ENCODE peak calls at places on chromosomes 5 and 9, in six cellular contexts. L is GM12878, Z is H9, X is SK-N-SH, E is mammary epithelial cell, D is fibroblast of lung. O is an unnamed sample. For H3K79me2, the result is how much of the 10 kb centered on the place peaks cover.

GRCh38 chr5:76733049-76733417 is 17.1 kb downstream of the F2R start:
- DNase-seq in L (peak), Z (no peak), X (no peak), E (no peak), D (no peak), O (no peak)

GRCh38 chr9:122338989-122339388 is 31.8 kb upstream of the PTGS1 start:
- DNase-seq in L (no peak), Z (no peak), X (peak), E (no peak), D (no peak), O (no peak)

GRCh38 chr9:97853056-97853843 is at the start of gene FOXE1:
- DNase-seq in L (no peak), Z (peak), X (no peak), E (peak), D (no peak), O (no peak)

GRCh38 chr9:16012621-16013020 is 459.8 kb downstream of the CCDC171 start:
- DNase-seq in L (no peak), Z (no peak), X (no peak), E (peak), D (peak), O (no peak)

GRCh38 chr5:33854733-33855151 is 37.0 kb downstream of the ADAMTS12 start:
- DNase-seq in L (no peak), Z (no peak), X (no peak), E (no peak), D (peak), O (no peak)

GRCh38 chr5:154276932-154277331 is 86.4 kb downstream of the GALNT10 start:
- DNase-seq in L (no peak), Z (no peak), X (no peak), E (peak), D (peak), O (peak)

GRCh38 chr9:112848316-112849151 is 42.1 kb downstream of the SLC46A2 start:
- DNase-seq in L (no peak), Z (peak), X (no peak), E (no peak), D (peak), O (no peak)

GRCh38 chr5:160353379-160353778 is 17.0 kb downstream of the C1QTNF2 start:
- DNase-seq in L (no peak), Z (peak), X (no peak), E (no peak), D (no peak), O (no peak)

GRCh38 chr9:734831-735511 is 106.5 kb upstream of the DMRT1 start:
- DNase-seq in L (no peak), Z (no peak), X (no peak), E (peak), D (peak), O (no peak)

GRCh38 chr9:136521541-136521940 is 24.3 kb downstream of the NOTCH1 start:
- DNase-seq in L (no peak), Z (no peak), X (no peak), E (no peak), D (no peak), O (no peak)

GRCh38 chr9:109941771-109942170 is 161.8 kb downstream of the PALM2AKAP2 start:
- DNase-seq in L (no peak), Z (no peak), X (no peak), E (no peak), D (no peak), O (no peak)

GRCh38 chr9:134690946-134691694 is 49.5 kb downstream of the COL5A1 start:
- DNase-seq in L (no peak), Z (no peak), X (peak), E (no peak), D (peak), O (no peak)

GRCh38 chr5:58972301-58972700 is 389.4 kb downstream of the RAB3C start:
- DNase-seq in L (no peak), Z (no peak), X (no peak), E (no peak), D (peak), O (no peak)

GRCh38 chr5:144205141-144205551 is 34.5 kb downstream of the KCTD16 start:
- DNase-seq in L (no peak), Z (peak), X (peak), E (no peak), D (peak), O (no peak)

GRCh38 chr9:9556865-9557803 is 1055.7 kb downstream of the PTPRD start:
- DNase-seq in L (no peak), Z (peak), X (no peak), E (no peak), D (no peak), O (peak)

GRCh38 chr5:120655828-120656435 is 191.8 kb downstream of the PRR16 start:
- DNase-seq in L (no peak), Z (peak), X (no peak), E (peak), D (peak), O (peak)

GRCh38 chr5:110880413-110880812 is 141.6 kb downstream of the SLC25A46 start:
- DNase-seq in L (peak), Z (no peak), X (no peak), E (peak), D (peak), O (no peak)

GRCh38 chr9:114097613-114098020 is 1.5 kb downstream of the KIF12 start:
- DNase-seq in L (no peak), Z (no peak), X (peak), E (peak), D (peak), O (no peak)

GRCh38 chr5:20276061-20276958 is 288.3 kb upstream of the CDH18 start:
- DNase-seq in L (no peak), Z (peak), X (no peak), E (peak), D (peak), O (no peak)

GRCh38 chr9:16869140-16869903 is 1.1 kb downstream of the BNC2 start:
- DNase-seq in L (no peak), Z (peak), X (no peak), E (no peak), D (peak), O (no peak)

GRCh38 chr5:156934450-156935211 is 28.4 kb downstream of the TIMD4 start:
- DNase-seq in L (no peak), Z (no peak), X (peak), E (no peak), D (no peak), O (peak)

GRCh38 chr9:134619983-134620612 is 21.5 kb upstream of the COL5A1 start:
- DNase-seq in L (no peak), Z (peak), X (no peak), E (no peak), D (no peak), O (no peak)

GRCh38 chr9:134381262-134381661 is 55.0 kb downstream of the RXRA start:
- DNase-seq in L (no peak), Z (no peak), X (no peak), E (no peak), D (no peak), O (no peak)

GRCh38 chr9:108180511-108180910 is 675.3 kb downstream of the ACTL7B start:
- DNase-seq in L (no peak), Z (no peak), X (no peak), E (no peak), D (no peak), O (no peak)

GRCh38 chr5:54663876-54664275 is 146.3 kb downstream of the SNX18 start:
- DNase-seq in L (no peak), Z (no peak), X (no peak), E (peak), D (peak), O (no peak)

GRCh38 chr5:135266975-135267374 is 132.1 kb downstream of the MACROH2A1 start:
- DNase-seq in L (no peak), Z (no peak), X (no peak), E (no peak), D (peak), O (no peak)

GRCh38 chr5:135269828-135270545 is 129.0 kb downstream of the MACROH2A1 start:
- DNase-seq in L (no peak), Z (no peak), X (no peak), E (no peak), D (peak), O (no peak)

GRCh38 chr5:135271533-135272310 is 127.3 kb downstream of the MACROH2A1 start:
- DNase-seq in L (no peak), Z (no peak), X (peak), E (peak), D (peak), O (no peak)

GRCh38 chr5:135266301-135266630 is 132.8 kb downstream of the MACROH2A1 start:
- DNase-seq in L (no peak), Z (no peak), X (no peak), E (no peak), D (peak), O (no peak)

DNA sequence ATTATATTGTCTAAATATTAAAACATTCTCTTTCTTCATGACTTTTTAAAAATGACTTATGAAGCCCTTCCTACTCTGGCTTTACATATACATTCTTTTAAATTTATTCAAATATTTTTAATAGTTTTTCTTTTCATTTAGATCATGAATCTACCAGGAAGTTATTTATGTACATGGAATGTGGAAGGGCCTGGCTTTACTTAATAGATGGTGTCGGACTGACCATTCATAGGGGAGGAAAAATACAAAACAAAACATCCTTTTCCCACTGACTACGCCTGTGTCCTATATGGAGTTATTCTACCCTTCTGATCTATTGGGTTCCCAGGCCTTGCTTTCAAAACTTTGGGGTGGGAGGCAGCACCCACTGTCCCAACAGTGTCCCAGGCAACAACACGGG is 129.8 kb downstream of the MACROH2A1 start:
- DNase-seq in L (no peak), Z (no peak), X (no peak), E (no peak), D (peak), O (no peak)
- H3K27ac ChIP-seq in L (no peak), Z (no peak), X (no peak), E (no peak), D (peak), O (no peak)

GRCh38 chr5:139961435-139962157 is 81.5 kb downstream of the NRG2 start:
- DNase-seq in L (peak), Z (peak), X (no peak), E (peak), D (no peak), O (no peak)

GRCh38 chr5:139955616-139956283 is 87.3 kb downstream of the NRG2 start:
- DNase-seq in L (no peak), Z (peak), X (no peak), E (no peak), D (no peak), O (no peak)

GRCh38 chr5:139960723-139961383 is 82.2 kb downstream of the NRG2 start:
- DNase-seq in L (peak), Z (peak), X (no peak), E (no peak), D (no peak), O (peak)

GRCh38 chr5:139956342-139956741 is 86.8 kb downstream of the NRG2 start:
- DNase-seq in L (no peak), Z (no peak), X (no peak), E (no peak), D (no peak), O (no peak)

DNA sequence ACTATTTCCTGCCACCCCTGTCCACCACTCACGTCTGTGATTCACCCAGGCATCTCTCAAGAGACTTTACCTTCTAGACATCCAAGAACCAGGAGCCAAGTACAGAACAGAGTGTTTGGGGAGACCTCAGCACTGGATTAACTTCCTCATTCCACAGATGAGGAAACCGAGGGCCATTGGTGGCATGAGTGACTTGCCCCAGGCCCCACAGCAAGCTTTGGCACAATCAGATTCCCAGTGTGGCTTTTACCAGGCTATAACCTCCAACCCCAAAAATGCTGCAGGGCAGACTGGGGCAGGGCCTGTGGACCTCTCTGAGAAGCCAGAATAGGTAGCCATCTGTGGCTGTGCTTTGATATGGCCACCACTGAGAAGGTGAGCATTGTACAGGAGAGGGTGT is 84.3 kb downstream of the NRG2 start:
- DNase-seq in L (no peak), Z (no peak), X (no peak), E (no peak), D (no peak), O (no peak)
- H3K9ac ChIP-seq in L (no peak), Z (no peak), X (no peak), E (no peak), D (no peak), O (no peak)

GRCh38 chr5:97929383-97929782 is 746.3 kb upstream of the RIOK2 start:
- DNase-seq in L (no peak), Z (no peak), X (no peak), E (peak), D (peak), O (no peak)
- H3K79me2 ChIP-seq in L (under half), Z (under half), X (under half), E (under half), D (under half), O (under half)

DNA sequence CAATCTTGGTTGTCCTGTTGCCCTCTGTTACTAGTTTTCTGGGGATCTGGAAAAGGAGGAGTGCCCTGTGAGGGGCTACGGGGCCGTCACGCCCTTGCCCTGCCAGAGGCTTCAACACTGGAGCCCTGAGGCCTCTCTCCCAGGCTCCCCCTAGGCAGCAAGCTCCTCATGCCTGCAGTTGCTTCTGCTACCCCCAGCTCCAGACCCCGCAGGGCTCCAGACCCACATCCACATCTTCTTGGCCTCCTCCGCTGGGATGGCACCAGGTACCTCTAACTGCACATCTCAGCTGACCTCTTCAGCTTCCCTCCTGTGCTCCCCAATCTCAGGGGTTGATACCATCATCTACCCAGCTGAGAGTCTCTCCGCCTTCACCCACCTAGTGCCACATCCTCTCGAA is 116.0 kb downstream of the ZNF354C start:
- DNase-seq in L (no peak), Z (no peak), X (no peak), E (no peak), D (no peak), O (no peak)
- H3K27ac ChIP-seq in L (no peak), Z (no peak), X (no peak), E (no peak), D (no peak), O (no peak)

GRCh38 chr5:68285075-68285827 is 69.7 kb downstream of the PIK3R1 start:
- DNase-seq in L (no peak), Z (no peak), X (no peak), E (no peak), D (no peak), O (peak)
- H3K9ac ChIP-seq in L (peak), Z (no peak), X (no peak), E (no peak), D (no peak), O (peak)

GRCh38 chr5:171409164-171410136 is 10.0 kb upstream of the FGF18 start:
- DNase-seq in L (no peak), Z (no peak), X (no peak), E (no peak), D (no peak), O (no peak)

GRCh38 chr5:171415115-171415730 is 4.2 kb upstream of the FGF18 start:
- DNase-seq in L (no peak), Z (peak), X (no peak), E (no peak), D (peak), O (no peak)

GRCh38 chr5:171416160-171417049 is 3.0 kb upstream of the FGF18 start:
- DNase-seq in L (no peak), Z (no peak), X (no peak), E (no peak), D (no peak), O (no peak)

GRCh38 chr5:171413153-171413910 is 6.1 kb upstream of the FGF18 start:
- DNase-seq in L (no peak), Z (no peak), X (no peak), E (no peak), D (no peak), O (no peak)

DNA sequence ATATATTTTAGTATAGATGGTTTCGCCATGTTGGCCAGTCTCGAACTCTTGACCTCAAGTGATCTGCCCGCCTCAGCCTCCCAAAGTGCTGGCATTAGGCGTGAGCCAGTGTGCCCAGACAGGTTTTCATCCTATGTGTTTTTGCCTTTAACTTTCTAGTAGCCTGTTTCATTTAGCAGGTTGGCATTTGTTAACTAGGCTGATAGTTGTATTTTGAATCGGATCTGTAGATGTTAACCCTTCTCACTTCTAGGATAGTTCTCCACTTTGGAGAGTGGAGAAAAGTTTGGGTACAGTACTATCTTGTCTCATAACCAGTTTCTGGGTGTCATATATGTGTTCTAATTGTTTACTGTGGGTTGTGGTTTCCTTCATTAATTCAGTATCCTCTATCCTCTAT is 7.3 kb upstream of the FGF18 start:
- DNase-seq in L (no peak), Z (no peak), X (no peak), E (no peak), D (no peak), O (no peak)
- H3K79me2 ChIP-seq in L (under half), Z (under half), X (half or more), E (half or more), D (under half), O (under half)

GRCh38 chr5:31963961-31964360 is 210.2 kb downstream of the GOLPH3 start:
- DNase-seq in L (no peak), Z (no peak), X (no peak), E (peak), D (no peak), O (no peak)

GRCh38 chr5:31965227-31965626 is 208.9 kb downstream of the GOLPH3 start:
- DNase-seq in L (no peak), Z (peak), X (no peak), E (no peak), D (no peak), O (no peak)

GRCh38 chr5:31962928-31963327 is 211.2 kb downstream of the GOLPH3 start:
- DNase-seq in L (no peak), Z (no peak), X (peak), E (peak), D (peak), O (no peak)

GRCh38 chr5:31962321-31962720 is 211.8 kb downstream of the GOLPH3 start:
- DNase-seq in L (no peak), Z (no peak), X (peak), E (no peak), D (no peak), O (no peak)

GRCh38 chr5:31963358-31963757 is 210.8 kb downstream of the GOLPH3 start:
- DNase-seq in L (no peak), Z (no peak), X (no peak), E (no peak), D (peak), O (no peak)
- H3K27ac ChIP-seq in L (no peak), Z (no peak), X (peak), E (no peak), D (no peak), O (no peak)

GRCh38 chr5:100758780-100759179 is 144.3 kb downstream of the ST8SIA4 start:
- DNase-seq in L (no peak), Z (no peak), X (no peak), E (no peak), D (no peak), O (no peak)
- H3K9ac ChIP-seq in L (no peak), Z (no peak), X (no peak), E (no peak), D (no peak), O (no peak)

DNA sequence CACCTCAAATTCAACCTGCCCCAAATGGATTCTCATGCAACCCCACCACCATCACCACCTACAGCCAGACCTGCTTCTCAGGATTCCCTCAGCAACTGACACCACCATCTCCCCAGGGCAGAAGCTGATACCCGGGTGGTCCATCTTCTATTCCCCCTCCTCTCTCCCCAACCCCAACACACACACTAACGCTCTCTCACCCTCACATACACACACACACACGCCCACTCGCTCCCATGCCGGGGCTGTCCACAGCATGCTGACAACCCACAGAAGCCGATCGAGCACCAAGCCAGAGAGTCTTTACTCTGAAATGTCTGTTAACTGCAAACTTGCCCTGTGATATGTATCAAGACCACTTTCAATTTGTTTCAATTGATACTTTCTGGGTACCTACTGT is 28.4 kb downstream of the B4GALT1 start:
- DNase-seq in L (no peak), Z (no peak), X (no peak), E (no peak), D (no peak), O (no peak)
- H3K79me2 ChIP-seq in L (half or more), Z (under half), X (half or more), E (half or more), D (half or more), O (half or more)